ENCODE peak calls at places on chromosomes 5 and 9, in ten cellular contexts. K, V, O, G, M, S, J, A, X and B are unnamed samples.

GRCh38 chr5:93576994-93577575 is 3.9 kb downstream of the NR2F1-AS1 start:
- DNase-seq in M (no peak), V (no peak), G (no peak), S (no peak), O (no peak), X (no peak), K (no peak), A (no peak), J (no peak), B (no peak)

GRCh38 chr9:93590609-93591234 is 14.3 kb downstream of the PHF2 start:
- DNase-seq in G (no peak), A (no peak), S (no peak), J (no peak), M (no peak), X (no peak), K (no peak), V (no peak), O (peak), B (no peak)

GRCh38 chr5:132176543-132176945 is 51.1 kb downstream of the P4HA2 start:
- DNase-seq in M (no peak), G (no peak), K (no peak), A (no peak), J (no peak), S (no peak), X (no peak), V (no peak), O (no peak), B (no peak)

GRCh38 chr9:137396227-137396626 is 26.7 kb downstream of the EXD3 start:
- DNase-seq in O (no peak), K (no peak), A (no peak), X (no peak), V (no peak), S (no peak), M (no peak), G (no peak), J (peak), B (no peak)

GRCh38 chr9:26159575-26160392 is 481.5 kb upstream of the TUSC1 start:
- DNase-seq in V (no peak), J (no peak), G (no peak), A (no peak), S (no peak), K (no peak), M (no peak), X (no peak), O (no peak), B (no peak)

GRCh38 chr5:149731617-149732400 is 1.7 kb downstream of the PPARGC1B start:
- DNase-seq in G (peak), A (peak), K (peak), V (no peak), O (peak), X (peak), M (peak), S (peak), J (peak), B (peak)

GRCh38 chr5:154740483-154740882 is 14.7 kb upstream of the LARP1 start:
- DNase-seq in K (no peak), G (peak), A (no peak), S (no peak), O (peak), M (peak), X (no peak), J (no peak), V (no peak), B (peak)

GRCh38 chr5:98334946-98335345 is 438.5 kb upstream of the RGMB start:
- DNase-seq in O (no peak), K (no peak), G (no peak), S (no peak), J (no peak), X (no peak), A (no peak), M (no peak), V (no peak), B (no peak)

GRCh38 chr5:117761190-117761589 is 1186.6 kb upstream of the SEMA6A start:
- DNase-seq in M (no peak), G (no peak), X (no peak), A (no peak), J (no peak), V (no peak), S (no peak), K (no peak), O (no peak), B (no peak)

GRCh38 chr5:54867310-54867944 is 118.0 kb downstream of the ESM1 start:
- DNase-seq in S (no peak), A (no peak), O (no peak), V (no peak), K (no peak), J (peak), X (no peak), G (no peak), M (no peak), B (no peak)

GRCh38 chr9:134502261-134503211 is 139.1 kb upstream of the COL5A1 start:
- DNase-seq in V (peak), K (peak), M (peak), J (peak), G (peak), O (peak), X (peak), A (no peak), S (no peak), B (peak)

GRCh38 chr9:78357165-78357873 is 60.4 kb downstream of the PSAT1 start:
- DNase-seq in V (no peak), A (no peak), M (no peak), O (no peak), X (no peak), K (no peak), G (no peak), S (no peak), J (no peak), B (no peak)

GRCh38 chr9:35948901-35949318 is 9.0 kb downstream of the OR2S2 start:
- DNase-seq in X (no peak), J (no peak), A (no peak), S (no peak), K (no peak), O (no peak), G (no peak), M (no peak), V (no peak), B (no peak)

GRCh38 chr5:4868140-4868735 is 271.9 kb upstream of the ADAMTS16 start:
- DNase-seq in J (peak), M (peak), A (no peak), G (peak), V (no peak), X (peak), K (no peak), S (no peak), O (peak), B (no peak)

GRCh38 chr5:178333821-178334481 is 101.3 kb upstream of the PHYKPL start:
- DNase-seq in G (no peak), K (no peak), O (no peak), S (no peak), V (no peak), J (no peak), M (peak), A (no peak), X (no peak), B (no peak)

GRCh38 chr9:99561435-99562262 is 260.0 kb upstream of the NR4A3 start:
- DNase-seq in V (no peak), K (no peak), G (no peak), A (no peak), M (no peak), O (no peak), J (no peak), X (no peak), S (no peak), B (no peak)

GRCh38 chr5:103366938-103367549 is 108.5 kb downstream of the MACIR start:
- DNase-seq in S (no peak), K (no peak), V (no peak), O (no peak), J (no peak), X (no peak), G (no peak), A (no peak), M (no peak), B (no peak)

GRCh38 chr5:95861221-95861857 is 38.8 kb upstream of the GLRX start:
- DNase-seq in X (peak), O (peak), S (peak), M (peak), G (peak), A (peak), V (peak), K (no peak), J (peak), B (peak)

GRCh38 chr9:2621678-2622360 is at the start of gene VLDLR:
- DNase-seq in K (peak), X (no peak), G (peak), O (peak), A (peak), J (peak), S (peak), M (peak), V (peak), B (peak)

GRCh38 chr5:139955616-139956283 is 87.3 kb downstream of the NRG2 start:
- DNase-seq in V (no peak), S (no peak), O (no peak), X (no peak), A (no peak), M (no peak), K (no peak), J (no peak), G (no peak), B (no peak)

GRCh38 chr9:125509476-125509875 is 197.5 kb downstream of the MAPKAP1 start:
- DNase-seq in M (no peak), S (peak), O (no peak), J (no peak), A (no peak), V (no peak), G (no peak), X (no peak), K (no peak), B (no peak)

DNA sequence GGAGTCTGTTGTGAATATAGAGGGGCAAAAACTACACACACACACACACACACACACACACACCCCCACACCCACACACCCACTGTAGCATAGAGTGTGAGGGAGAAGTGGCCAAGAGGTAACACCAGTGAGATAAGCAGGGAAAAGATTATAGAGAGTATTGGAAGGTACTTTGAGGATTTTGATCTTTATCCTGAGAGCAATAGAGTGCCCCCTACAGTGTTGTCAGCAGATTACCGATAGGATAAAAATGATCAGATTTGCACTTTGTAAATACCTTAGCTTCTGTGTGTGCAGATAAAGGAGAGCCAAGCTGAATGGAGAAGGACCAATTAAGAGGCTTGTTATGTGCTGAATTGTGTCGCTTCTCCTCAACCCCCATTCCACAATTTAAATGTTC is 32.3 kb downstream of the ERCC6L2 start:
- DNase-seq in S (no peak), O (no peak), A (no peak), X (no peak), J (no peak), V (no peak), M (no peak), K (no peak), G (no peak), B (no peak)
- TF ChIP-seq CTCF in S (no peak), O (no peak), A (no peak), X (no peak), J (peak), V (no peak), M (no peak), K (peak), G (no peak), B (no peak)

GRCh38 chr9:129177791-129178578 is at the start of gene IER5L:
- DNase-seq in G (peak), S (peak), X (peak), K (peak), O (peak), V (peak), J (peak), M (peak), A (peak), B (peak)
- TF ChIP-seq POLR2A in G (peak), S (peak), X (peak), K (peak), O (peak), V (peak), J (peak), M (peak), A (peak), B (peak)

DNA sequence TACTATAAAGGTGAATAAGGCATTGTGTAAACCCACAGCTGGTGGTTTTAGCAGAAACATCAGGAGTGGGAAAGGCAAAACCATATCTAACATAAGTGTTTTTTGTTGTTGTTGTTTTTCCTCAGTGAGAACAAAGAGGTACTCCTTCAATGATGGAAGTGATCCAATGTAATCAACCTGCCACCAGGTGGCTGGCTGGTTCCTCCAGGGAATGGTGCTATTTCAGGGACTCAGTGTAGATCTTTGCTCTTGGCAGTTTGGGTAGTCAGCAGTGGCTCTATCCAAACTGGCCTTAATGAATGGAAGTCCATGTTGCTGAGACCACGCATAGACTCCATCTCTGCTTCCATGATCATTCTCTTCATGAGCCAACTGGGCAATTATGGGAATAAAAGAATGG is 10.8 kb downstream of the DMRTA1 start:
- DNase-seq in X (no peak), G (peak), A (no peak), K (no peak), M (no peak), J (no peak), S (no peak), O (no peak), V (no peak), B (no peak)
- TF ChIP-seq CTCF in X (no peak), G (no peak), A (no peak), K (no peak), M (no peak), J (no peak), S (no peak), O (no peak), V (no peak), B (no peak)

GRCh38 chr9:115014438-115014837 is 84.0 kb upstream of the TNFSF8 start:
- DNase-seq in O (no peak), J (no peak), S (no peak), G (no peak), K (no peak), V (no peak), M (no peak), X (no peak), A (no peak), B (no peak)

GRCh38 chr9:115012476-115012875 is 82.1 kb upstream of the TNFSF8 start:
- DNase-seq in V (no peak), S (no peak), X (no peak), A (no peak), O (no peak), J (no peak), K (no peak), M (no peak), G (no peak), B (no peak)

GRCh38 chr9:115015018-115015635 is 84.7 kb upstream of the TNFSF8 start:
- DNase-seq in J (peak), X (no peak), S (no peak), K (no peak), V (no peak), A (no peak), G (peak), O (peak), M (no peak), B (no peak)

GRCh38 chr9:115016369-115016768 is 86.0 kb upstream of the TNFSF8 start:
- DNase-seq in J (no peak), O (no peak), M (no peak), A (no peak), X (no peak), V (no peak), K (no peak), S (no peak), G (no peak), B (no peak)

GRCh38 chr9:115013998-115014397 is 83.6 kb upstream of the TNFSF8 start:
- DNase-seq in G (peak), V (peak), A (peak), O (peak), K (peak), M (peak), J (peak), S (no peak), X (peak), B (peak)
- TF ChIP-seq POLR2A in G (no peak), V (no peak), A (no peak), O (no peak), K (no peak), M (no peak), J (no peak), S (no peak), X (no peak), B (no peak)

DNA sequence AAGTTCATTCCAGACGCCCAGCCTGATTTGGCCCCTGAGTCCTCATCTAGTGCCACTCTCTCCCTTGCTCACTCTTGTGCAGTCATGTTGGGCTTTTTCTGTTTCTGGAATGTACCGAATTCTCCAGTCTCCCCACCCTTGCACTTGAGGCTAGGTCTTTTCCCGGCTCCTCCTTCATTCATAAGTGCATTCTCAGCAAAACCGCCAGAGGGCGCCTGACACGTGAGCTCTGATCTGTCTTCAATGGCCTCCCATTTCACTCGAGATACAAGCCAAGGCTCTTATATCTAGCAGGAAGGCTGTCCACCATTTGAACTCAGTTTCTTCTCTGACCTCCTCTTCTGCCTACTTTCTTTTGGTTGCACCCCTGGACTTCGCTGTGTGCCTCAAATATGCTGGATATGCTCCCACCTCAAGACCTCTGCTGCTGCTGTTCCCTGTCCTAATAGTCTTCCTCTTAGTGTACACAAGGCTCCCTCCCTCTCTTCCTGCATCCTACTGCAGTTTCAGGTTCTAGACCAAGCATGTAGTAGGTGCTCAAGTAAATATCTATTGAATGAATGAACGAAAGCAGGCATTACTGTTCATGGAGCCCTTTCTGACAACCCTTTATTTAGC is 568.1 kb upstream of the WWC1 start:
- DNase-seq in V (peak), J (peak), K (peak), X (peak), O (peak), S (peak), A (peak), G (peak), M (peak), B (peak)
- TF ChIP-seq CTCF in V (peak), J (peak), K (peak), X (peak), O (peak), S (no peak), A (peak), G (peak), M (peak), B (peak)